ENCODE peak calls at places on chromosomes 12 and 14, in five cellular contexts. One of them, this sample, is unnamed.

GRCh38 chr12:113302925-113303640 is 31.8 kb downstream of the SLC8B1 start:
- DNase-seq in GM13977: no peak
- DNase-seq in endodermal cell: peak; percentile 77
- DNase-seq in coronary artery: no peak
- DNase-seq in osteocyte: no peak
- DNase-seq in this sample: no peak

GRCh38 chr12:61367281-61367785 is 892.9 kb upstream of the USP15 start:
- DNase-seq in osteocyte: no peak
- DNase-seq in GM13977: no peak
- DNase-seq in coronary artery: no peak
- DNase-seq in endodermal cell: no peak
- DNase-seq in this sample: no peak

GRCh38 chr12:77152623-77153193 is 87.3 kb upstream of the E2F7 start:
- DNase-seq in GM13977: no peak
- DNase-seq in osteocyte: no peak
- DNase-seq in endodermal cell: peak; percentile 50
- DNase-seq in coronary artery: no peak
- DNase-seq in this sample: no peak

GRCh38 chr12:49296034-49296835 is 1.3 kb downstream of the PRPH start:
- DNase-seq in GM13977: peak; percentile 92
- DNase-seq in coronary artery: no peak
- DNase-seq in endodermal cell: peak; percentile 94
- DNase-seq in osteocyte: no peak
- DNase-seq in this sample: no peak

GRCh38 chr14:22491683-22492483 is 97.1 kb downstream of the DAD1 start:
- DNase-seq in osteocyte: no peak
- DNase-seq in coronary artery: no peak
- DNase-seq in GM13977: no peak
- DNase-seq in endodermal cell: no peak
- DNase-seq in this sample: no peak

GRCh38 chr12:57222286-57223190 is 5.9 kb downstream of the NXPH4 start:
- DNase-seq in osteocyte: no peak
- DNase-seq in GM13977: no peak
- DNase-seq in endodermal cell: no peak
- DNase-seq in coronary artery: no peak
- DNase-seq in this sample: no peak

GRCh38 chr12:119153477-119154434 is 25.0 kb upstream of the HSPB8 start:
- DNase-seq in endodermal cell: peak; percentile 100
- DNase-seq in GM13977: no peak
- DNase-seq in osteocyte: no peak
- DNase-seq in coronary artery: no peak
- DNase-seq in this sample: no peak

GRCh38 chr12:120353556-120354317 is 15.2 kb downstream of the MSI1 start:
- DNase-seq in coronary artery: no peak
- DNase-seq in endodermal cell: no peak
- DNase-seq in GM13977: no peak
- DNase-seq in osteocyte: no peak
- DNase-seq in this sample: no peak

GRCh38 chr14:26598672-26599131 is 869 bp upstream of the NOVA1 start:
- DNase-seq in coronary artery: no peak
- DNase-seq in GM13977: no peak
- DNase-seq in endodermal cell: no peak
- DNase-seq in osteocyte: no peak
- DNase-seq in this sample: no peak

GRCh38 chr14:22523283-22523682 is 65.7 kb downstream of the DAD1 start:
- DNase-seq in GM13977: no peak
- DNase-seq in endodermal cell: no peak
- DNase-seq in osteocyte: no peak
- DNase-seq in coronary artery: no peak
- DNase-seq in this sample: no peak

GRCh38 chr12:12999276-12999958 is 648 bp downstream of the HEBP1 start:
- DNase-seq in endodermal cell: no peak
- DNase-seq in coronary artery: no peak
- DNase-seq in GM13977: no peak
- DNase-seq in osteocyte: no peak
- DNase-seq in this sample: no peak

GRCh38 chr14:52885230-52885629 is 65.6 kb downstream of the FERMT2 start:
- DNase-seq in GM13977: no peak
- DNase-seq in osteocyte: no peak
- DNase-seq in endodermal cell: no peak
- DNase-seq in coronary artery: no peak
- DNase-seq in this sample: no peak

GRCh38 chr14:96037891-96038557 is 1.1 kb upstream of the C14orf132 start:
- DNase-seq in osteocyte: no peak
- DNase-seq in GM13977: no peak
- DNase-seq in coronary artery: peak; percentile 82
- DNase-seq in endodermal cell: peak; percentile 62
- DNase-seq in this sample: no peak

GRCh38 chr12:103966736-103967135 is 1.1 kb downstream of the TDG start:
- DNase-seq in endodermal cell: no peak
- DNase-seq in osteocyte: no peak
- DNase-seq in coronary artery: no peak
- DNase-seq in GM13977: no peak
- DNase-seq in this sample: no peak

GRCh38 chr14:68939893-68940613 is 39.0 kb downstream of the ACTN1 start:
- DNase-seq in osteocyte: peak; percentile 96
- DNase-seq in coronary artery: peak; percentile 98
- DNase-seq in endodermal cell: peak; percentile 87
- DNase-seq in GM13977: no peak
- DNase-seq in this sample: peak; percentile 94

GRCh38 chr12:92139634-92140555 is 5.8 kb downstream of the BTG1 start:
- DNase-seq in coronary artery: no peak
- DNase-seq in endodermal cell: no peak
- DNase-seq in GM13977: no peak
- DNase-seq in osteocyte: no peak
- DNase-seq in this sample: no peak

GRCh38 chr12:11693068-11693467 is 43.6 kb downstream of the ETV6 start:
- DNase-seq in GM13977: no peak
- DNase-seq in endodermal cell: no peak
- DNase-seq in osteocyte: no peak
- DNase-seq in coronary artery: no peak
- DNase-seq in this sample: no peak

GRCh38 chr12:32444895-32445294 is 45.5 kb downstream of the FGD4 start:
- DNase-seq in osteocyte: no peak
- DNase-seq in coronary artery: no peak
- DNase-seq in endodermal cell: peak; percentile 39
- DNase-seq in GM13977: no peak
- DNase-seq in this sample: no peak

GRCh38 chr12:116860281-116860680 is 21.0 kb downstream of the HRK start:
- DNase-seq in coronary artery: no peak
- DNase-seq in GM13977: no peak
- DNase-seq in osteocyte: no peak
- DNase-seq in endodermal cell: no peak
- DNase-seq in this sample: no peak

GRCh38 chr14:104595911-104596450 is 8.6 kb downstream of the TMEM179 start:
- DNase-seq in coronary artery: no peak
- DNase-seq in endodermal cell: no peak
- DNase-seq in osteocyte: no peak
- DNase-seq in GM13977: no peak
- DNase-seq in this sample: no peak

GRCh38 chr12:101795786-101796185 is 35.0 kb downstream of the GNPTAB start:
- DNase-seq in GM13977: no peak
- DNase-seq in endodermal cell: no peak
- DNase-seq in osteocyte: no peak
- DNase-seq in coronary artery: no peak
- DNase-seq in this sample: no peak

GRCh38 chr12:130747867-130748740 is 32.0 kb upstream of the RIMBP2 start:
- DNase-seq in GM13977: peak; percentile 81
- DNase-seq in coronary artery: no peak
- DNase-seq in osteocyte: peak; percentile 91
- DNase-seq in endodermal cell: peak; percentile 98
- DNase-seq in this sample: no peak

GRCh38 chr12:49161092-49161795 is 27.6 kb downstream of the TUBA1A start:
- DNase-seq in GM13977: no peak
- DNase-seq in endodermal cell: no peak
- DNase-seq in osteocyte: no peak
- DNase-seq in coronary artery: no peak
- DNase-seq in this sample: no peak

GRCh38 chr14:45066667-45067066 is 17.2 kb upstream of the PRPF39 start:
- DNase-seq in coronary artery: no peak
- DNase-seq in GM13977: no peak
- DNase-seq in osteocyte: no peak
- DNase-seq in endodermal cell: no peak
- DNase-seq in this sample: no peak

GRCh38 chr14:58979325-58979724 is 209.1 kb upstream of the DAAM1 start:
- DNase-seq in endodermal cell: no peak
- DNase-seq in coronary artery: no peak
- DNase-seq in GM13977: no peak
- DNase-seq in osteocyte: no peak
- DNase-seq in this sample: no peak

GRCh38 chr12:101713059-101713682 is 15.7 kb downstream of the CHPT1 start:
- DNase-seq in coronary artery: no peak
- DNase-seq in endodermal cell: no peak
- DNase-seq in GM13977: no peak
- DNase-seq in osteocyte: no peak
- DNase-seq in this sample: no peak

GRCh38 chr14:68660495-68660894 is 132.4 kb downstream of the ZFP36L1 start:
- DNase-seq in osteocyte: no peak
- DNase-seq in GM13977: no peak
- DNase-seq in endodermal cell: no peak
- DNase-seq in coronary artery: no peak
- DNase-seq in this sample: no peak

GRCh38 chr14:95449131-95449530 is 67.3 kb downstream of the SYNE3 start:
- DNase-seq in endodermal cell: no peak
- DNase-seq in GM13977: no peak
- DNase-seq in osteocyte: no peak
- DNase-seq in coronary artery: no peak
- DNase-seq in this sample: no peak

GRCh38 chr12:109581334-109581691 is 7.7 kb downstream of the MVK start:
- DNase-seq in endodermal cell: no peak
- DNase-seq in coronary artery: no peak
- DNase-seq in osteocyte: no peak
- DNase-seq in GM13977: no peak
- DNase-seq in this sample: no peak

GRCh38 chr12:109581856-109582255 is 8.3 kb downstream of the MVK start:
- DNase-seq in osteocyte: no peak
- DNase-seq in endodermal cell: no peak
- DNase-seq in coronary artery: no peak
- DNase-seq in GM13977: no peak
- DNase-seq in this sample: no peak

GRCh38 chr12:109580684-109581333 is 7.2 kb downstream of the MVK start:
- DNase-seq in endodermal cell: no peak
- DNase-seq in coronary artery: no peak
- DNase-seq in GM13977: no peak
- DNase-seq in osteocyte: no peak
- DNase-seq in this sample: no peak

GRCh38 chr12:109579639-109580038 is 6.0 kb downstream of the MVK start:
- DNase-seq in osteocyte: no peak
- DNase-seq in coronary artery: no peak
- DNase-seq in endodermal cell: no peak
- DNase-seq in GM13977: no peak
- DNase-seq in this sample: no peak

GRCh38 chr12:109580272-109580671 is 6.7 kb downstream of the MVK start:
- DNase-seq in endodermal cell: no peak
- DNase-seq in osteocyte: no peak
- DNase-seq in coronary artery: no peak
- DNase-seq in GM13977: no peak
- DNase-seq in this sample: no peak
- TF ChIP-seq CTCF in endodermal cell: peak; percentile 22
- TF ChIP-seq CTCF in osteocyte: no peak
- TF ChIP-seq CTCF in coronary artery: no peak
- TF ChIP-seq CTCF in GM13977: no peak
- TF ChIP-seq CTCF in this sample: no peak

GRCh38 chr14:100072783-100073346 is 7.6 kb downstream of the EVL start:
- DNase-seq in endodermal cell: no peak
- DNase-seq in coronary artery: no peak
- DNase-seq in osteocyte: peak; percentile 30
- DNase-seq in GM13977: no peak
- DNase-seq in this sample: no peak
- TF ChIP-seq CTCF in endodermal cell: no peak
- TF ChIP-seq CTCF in coronary artery: no peak
- TF ChIP-seq CTCF in osteocyte: no peak
- TF ChIP-seq CTCF in GM13977: peak; percentile 64
- TF ChIP-seq CTCF in this sample: no peak

GRCh38 chr14:63633801-63634200 is 7.9 kb downstream of the WDR89 start:
- DNase-seq in GM13977: no peak
- DNase-seq in endodermal cell: no peak
- DNase-seq in osteocyte: no peak
- DNase-seq in coronary artery: no peak
- DNase-seq in this sample: no peak
- TF ChIP-seq CTCF in GM13977: peak; percentile 13
- TF ChIP-seq CTCF in endodermal cell: no peak
- TF ChIP-seq CTCF in osteocyte: peak; percentile 24
- TF ChIP-seq CTCF in coronary artery: no peak
- TF ChIP-seq CTCF in this sample: no peak

GRCh38 chr14:71388336-71388735 is 481.1 kb downstream of the PCNX1 start:
- DNase-seq in coronary artery: no peak
- DNase-seq in GM13977: no peak
- DNase-seq in osteocyte: no peak
- DNase-seq in endodermal cell: no peak
- DNase-seq in this sample: no peak
- TF ChIP-seq CTCF in coronary artery: no peak
- TF ChIP-seq CTCF in GM13977: no peak
- TF ChIP-seq CTCF in osteocyte: no peak
- TF ChIP-seq CTCF in endodermal cell: no peak
- TF ChIP-seq CTCF in this sample: no peak

DNA sequence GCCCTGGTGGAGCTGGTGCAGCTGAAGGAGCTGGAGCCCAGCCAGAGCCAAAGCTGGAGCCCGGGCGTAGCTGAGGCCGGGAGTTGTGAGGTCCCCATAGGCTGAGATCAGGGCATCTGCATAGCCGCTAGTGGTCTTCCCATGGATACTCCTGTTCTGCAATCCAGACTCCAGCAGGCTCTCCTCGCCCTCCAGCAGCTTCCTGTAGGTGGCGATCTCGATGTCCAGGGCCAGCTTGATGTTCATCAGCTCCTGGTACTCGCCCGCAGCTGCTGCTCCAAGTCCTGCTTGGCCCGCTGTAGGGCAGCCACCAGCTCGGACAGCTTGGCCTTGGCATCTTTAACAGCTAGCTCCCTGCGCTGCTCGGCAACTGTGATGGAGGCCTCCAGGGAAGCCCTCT is 966.1 kb downstream of the FSCB start:
- DNase-seq in endodermal cell: peak; percentile 91
- DNase-seq in GM13977: no peak
- DNase-seq in osteocyte: no peak
- DNase-seq in coronary artery: no peak
- DNase-seq in this sample: no peak
- TF ChIP-seq CTCF in endodermal cell: peak; percentile 80
- TF ChIP-seq CTCF in GM13977: no peak
- TF ChIP-seq CTCF in osteocyte: no peak
- TF ChIP-seq CTCF in coronary artery: no peak
- TF ChIP-seq CTCF in this sample: no peak

GRCh38 chr12:66697404-66697803 is 18.5 kb upstream of the GRIP1 start:
- DNase-seq in osteocyte: no peak
- DNase-seq in coronary artery: no peak
- DNase-seq in GM13977: no peak
- DNase-seq in endodermal cell: no peak
- DNase-seq in this sample: no peak

GRCh38 chr12:66695130-66695529 is 16.3 kb upstream of the GRIP1 start:
- DNase-seq in GM13977: no peak
- DNase-seq in coronary artery: no peak
- DNase-seq in osteocyte: no peak
- DNase-seq in endodermal cell: no peak
- DNase-seq in this sample: no peak

GRCh38 chr12:66694666-66695065 is 15.8 kb upstream of the GRIP1 start:
- DNase-seq in coronary artery: no peak
- DNase-seq in endodermal cell: no peak
- DNase-seq in GM13977: no peak
- DNase-seq in osteocyte: no peak
- DNase-seq in this sample: no peak

GRCh38 chr12:66699738-66700482 is 21.0 kb upstream of the GRIP1 start:
- DNase-seq in endodermal cell: no peak
- DNase-seq in coronary artery: no peak
- DNase-seq in osteocyte: no peak
- DNase-seq in GM13977: no peak
- DNase-seq in this sample: no peak

GRCh38 chr12:66698558-66698957 is 19.7 kb upstream of the GRIP1 start:
- DNase-seq in GM13977: no peak
- DNase-seq in osteocyte: no peak
- DNase-seq in endodermal cell: no peak
- DNase-seq in coronary artery: no peak
- DNase-seq in this sample: no peak
- TF ChIP-seq CTCF in GM13977: no peak
- TF ChIP-seq CTCF in osteocyte: no peak
- TF ChIP-seq CTCF in endodermal cell: peak; percentile 50
- TF ChIP-seq CTCF in coronary artery: no peak
- TF ChIP-seq CTCF in this sample: no peak